ENCODE peak calls at places on chromosomes 3 and 15, in four cellular contexts. One of them, this sample, is unnamed.

GRCh38 chr15:82804575-82804949 is 1.3 kb downstream of the FSD2 start:
- DNase-seq in HCT116: no peak
- DNase-seq in SK-N-SH: no peak
- DNase-seq in HepG2: peak; percentile 7
- DNase-seq in this sample: no peak

GRCh38 chr15:64686130-64686735 is 89.2 kb downstream of the RBPMS2 start:
- DNase-seq in HCT116: peak; percentile 19
- DNase-seq in SK-N-SH: peak; percentile 65
- DNase-seq in HepG2: peak; percentile 45
- DNase-seq in this sample: peak; percentile 28

GRCh38 chr15:69080203-69080957 is 65.9 kb downstream of the NOX5 start:
- DNase-seq in HCT116: no peak
- DNase-seq in SK-N-SH: peak; percentile 48
- DNase-seq in HepG2: no peak
- DNase-seq in this sample: no peak

GRCh38 chr3:132231633-132232032 is 85.6 kb upstream of the ACP3 start:
- DNase-seq in HCT116: peak; percentile 22
- DNase-seq in SK-N-SH: no peak
- DNase-seq in HepG2: no peak
- DNase-seq in this sample: no peak

GRCh38 chr15:80834402-80834801 is 55.2 kb downstream of the CEMIP start:
- DNase-seq in HCT116: no peak
- DNase-seq in SK-N-SH: no peak
- DNase-seq in HepG2: no peak
- DNase-seq in this sample: no peak

GRCh38 chr3:39405687-39406367 is 693 bp upstream of the RPSA start:
- DNase-seq in HCT116: no peak
- DNase-seq in SK-N-SH: no peak
- DNase-seq in HepG2: no peak
- DNase-seq in this sample: no peak

GRCh38 chr3:54900954-54901591 is 26.8 kb downstream of the LRTM1 start:
- DNase-seq in HCT116: no peak
- DNase-seq in SK-N-SH: no peak
- DNase-seq in HepG2: no peak
- DNase-seq in this sample: no peak

GRCh38 chr3:127487196-127487595 is 103.3 kb downstream of the TPRA1 start:
- DNase-seq in HCT116: no peak
- DNase-seq in SK-N-SH: no peak
- DNase-seq in HepG2: no peak
- DNase-seq in this sample: no peak

GRCh38 chr3:119085070-119085439 is 50.4 kb upstream of the IGSF11 start:
- DNase-seq in HCT116: peak; percentile 3
- DNase-seq in SK-N-SH: no peak
- DNase-seq in HepG2: no peak
- DNase-seq in this sample: no peak

GRCh38 chr3:101077361-101078011 is 84.3 kb upstream of the ABI3BP start:
- DNase-seq in HCT116: no peak
- DNase-seq in SK-N-SH: no peak
- DNase-seq in HepG2: no peak
- DNase-seq in this sample: no peak

GRCh38 chr15:89808160-89808870 is 6.3 kb downstream of the ANPEP start:
- DNase-seq in HCT116: no peak
- DNase-seq in SK-N-SH: no peak
- DNase-seq in HepG2: no peak
- DNase-seq in this sample: no peak

GRCh38 chr3:168889666-168890065 is 773.8 kb downstream of the MECOM start:
- DNase-seq in HCT116: no peak
- DNase-seq in SK-N-SH: no peak
- DNase-seq in HepG2: peak; percentile 30
- DNase-seq in this sample: no peak

GRCh38 chr3:42043116-42043796 is 47.9 kb upstream of the TRAK1 start:
- DNase-seq in HCT116: no peak
- DNase-seq in SK-N-SH: peak; percentile 88
- DNase-seq in HepG2: peak; percentile 87
- DNase-seq in this sample: no peak

GRCh38 chr3:14900881-14901873 is 46.2 kb upstream of the NR2C2 start:
- DNase-seq in HCT116: no peak
- DNase-seq in SK-N-SH: no peak
- DNase-seq in HepG2: no peak
- DNase-seq in this sample: no peak

GRCh38 chr15:69523010-69524001 is 70.7 kb downstream of the RPLP1 start:
- DNase-seq in HCT116: peak; percentile 36
- DNase-seq in SK-N-SH: peak; percentile 76
- DNase-seq in HepG2: peak; percentile 38
- DNase-seq in this sample: peak; percentile 65

GRCh38 chr3:58274027-58274614 is 31.9 kb upstream of the RPP14 start:
- DNase-seq in HCT116: no peak
- DNase-seq in SK-N-SH: no peak
- DNase-seq in HepG2: no peak
- DNase-seq in this sample: no peak

GRCh38 chr15:63587527-63587926 is 9.7 kb upstream of the FBXL22 start:
- DNase-seq in HCT116: no peak
- DNase-seq in SK-N-SH: no peak
- DNase-seq in HepG2: no peak
- DNase-seq in this sample: no peak

GRCh38 chr3:174101244-174101643 is 703.7 kb downstream of the NLGN1 start:
- DNase-seq in HCT116: no peak
- DNase-seq in SK-N-SH: no peak
- DNase-seq in HepG2: no peak
- DNase-seq in this sample: no peak

GRCh38 chr3:165206454-165207266 is 10.5 kb upstream of the SLITRK3 start:
- DNase-seq in HCT116: peak; percentile 63
- DNase-seq in SK-N-SH: peak; percentile 68
- DNase-seq in HepG2: peak; percentile 64
- DNase-seq in this sample: peak; percentile 65

GRCh38 chr3:35393916-35394315 is 245.4 kb upstream of the ARPP21 start:
- DNase-seq in HCT116: no peak
- DNase-seq in SK-N-SH: peak; percentile 17
- DNase-seq in HepG2: no peak
- DNase-seq in this sample: no peak

GRCh38 chr15:64503197-64503596 is 42.8 kb downstream of the ZNF609 start:
- DNase-seq in HCT116: no peak
- DNase-seq in SK-N-SH: no peak
- DNase-seq in HepG2: no peak
- DNase-seq in this sample: no peak

DNA sequence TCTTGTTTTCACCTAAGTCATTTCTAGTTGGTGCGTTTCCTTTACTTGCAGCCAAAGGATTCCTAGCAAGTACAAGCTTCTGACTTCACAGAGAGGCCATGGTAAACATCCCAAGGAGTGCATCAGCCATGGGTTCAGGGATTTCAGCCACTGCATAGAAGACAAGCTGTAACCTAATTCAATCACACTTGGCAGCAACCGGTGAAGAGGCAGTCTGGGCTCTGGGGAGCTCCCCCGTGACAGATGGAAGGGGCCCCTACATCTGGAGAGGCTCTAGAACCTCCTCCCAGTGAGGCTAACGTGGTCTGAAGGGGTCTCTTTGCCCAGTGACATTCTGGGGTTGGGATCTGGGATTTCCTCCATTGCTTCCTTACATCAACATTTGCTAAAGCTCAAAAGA is 8.4 kb upstream of the SNRPA1 start:
- DNase-seq in HCT116: no peak
- DNase-seq in SK-N-SH: no peak
- DNase-seq in HepG2: no peak
- DNase-seq in this sample: no peak
- TF ChIP-seq SIN3A in HCT116: no peak
- TF ChIP-seq SIN3A in SK-N-SH: no peak
- TF ChIP-seq SIN3A in HepG2: no peak
- TF ChIP-seq SIN3A in this sample: no peak

DNA sequence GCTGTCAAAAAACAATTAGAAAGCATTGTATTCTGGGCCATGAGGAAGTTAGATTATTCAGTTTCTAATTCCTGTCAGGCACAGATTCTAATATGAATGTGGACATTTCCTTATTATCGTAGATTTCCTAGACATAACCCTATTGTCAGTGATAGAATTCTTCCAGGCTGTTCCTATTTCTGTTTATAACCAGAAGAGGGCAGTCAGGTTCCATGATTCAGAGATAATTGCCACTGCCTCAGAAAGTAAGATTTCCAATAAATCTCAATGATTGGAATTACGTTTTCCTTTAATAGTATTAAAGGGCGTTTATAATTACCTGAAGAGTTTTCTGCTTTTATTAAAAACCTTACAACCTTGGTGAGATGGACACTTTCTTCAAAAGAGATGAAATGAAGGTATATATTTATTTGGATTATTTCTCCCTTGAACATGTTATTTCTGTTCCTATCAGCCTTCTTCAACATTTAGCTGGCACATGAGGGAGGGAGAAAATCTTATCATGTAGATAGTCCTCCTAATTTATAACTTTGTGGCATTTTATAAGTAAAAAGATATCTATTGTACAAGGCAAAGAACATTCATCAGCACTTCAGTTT is 439.2 kb downstream of the MCTP2 start:
- DNase-seq in HCT116: peak; percentile 15
- DNase-seq in SK-N-SH: peak; percentile 57
- DNase-seq in HepG2: peak; percentile 39
- DNase-seq in this sample: peak; percentile 43
- TF ChIP-seq SIN3A in HCT116: no peak
- TF ChIP-seq SIN3A in SK-N-SH: no peak
- TF ChIP-seq SIN3A in HepG2: no peak
- TF ChIP-seq SIN3A in this sample: no peak

DNA sequence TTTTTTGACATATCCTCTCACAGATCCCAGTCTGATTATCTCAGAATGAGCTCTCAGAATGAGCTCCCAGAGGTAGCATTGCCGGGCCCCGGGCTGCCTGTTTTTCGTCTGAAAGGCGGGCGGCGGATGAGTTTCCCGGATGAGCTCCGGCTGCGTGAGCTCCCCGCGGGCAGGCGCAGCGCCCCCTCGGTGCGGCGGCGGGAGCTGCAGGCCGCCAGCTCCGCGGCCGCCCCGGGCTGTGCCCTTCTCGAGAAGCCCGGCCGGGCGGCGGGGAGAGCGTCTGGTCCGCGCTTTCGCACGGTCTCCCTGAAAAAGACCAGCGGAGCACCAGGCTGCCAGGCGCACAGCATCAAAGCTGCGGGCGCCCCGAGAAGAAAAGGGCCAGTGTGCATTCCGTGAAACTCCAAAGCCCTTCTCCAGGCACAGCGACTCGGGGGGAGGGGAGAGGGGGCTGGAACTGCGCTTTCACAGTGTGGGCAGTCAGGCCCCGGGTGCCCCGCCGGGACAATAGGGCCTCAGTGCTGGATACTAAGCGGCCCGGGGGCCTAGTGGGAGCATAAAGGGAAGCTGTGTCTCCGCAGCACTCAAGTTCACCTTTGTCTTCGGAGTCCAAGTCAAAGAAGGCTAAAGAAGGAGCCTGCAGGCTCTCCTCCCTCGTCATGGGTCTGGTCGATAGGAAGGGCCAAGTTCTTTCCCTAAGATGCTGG is 12.1 kb upstream of the SHC4 start:
- DNase-seq in HCT116: peak; percentile 51
- DNase-seq in SK-N-SH: peak; percentile 93
- DNase-seq in HepG2: peak; percentile 65
- DNase-seq in this sample: peak; percentile 89
- TF ChIP-seq SIN3A in HCT116: no peak
- TF ChIP-seq SIN3A in SK-N-SH: no peak
- TF ChIP-seq SIN3A in HepG2: no peak
- TF ChIP-seq SIN3A in this sample: no peak

DNA sequence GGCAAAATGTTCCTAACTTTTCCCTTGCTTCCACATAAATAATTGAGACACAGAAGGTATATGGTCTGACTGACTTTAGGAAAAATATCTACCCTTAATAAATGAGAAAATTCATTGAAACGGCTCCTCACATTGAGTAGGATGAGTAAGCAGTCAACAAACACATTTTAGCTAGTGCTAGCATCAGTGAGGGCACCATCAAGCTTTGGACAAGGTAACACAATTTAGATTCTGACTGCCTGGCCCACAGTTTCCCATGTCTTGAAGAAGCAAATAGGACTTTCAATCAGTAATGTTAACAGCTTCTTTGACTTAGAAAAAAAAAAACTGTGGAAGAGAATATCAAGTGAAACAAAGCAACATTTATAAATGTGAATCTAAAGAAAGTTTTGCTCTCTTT is 70.1 kb upstream of the MBNL1 start:
- DNase-seq in HCT116: no peak
- DNase-seq in SK-N-SH: no peak
- DNase-seq in HepG2: no peak
- DNase-seq in this sample: no peak
- TF ChIP-seq SIN3A in HCT116: no peak
- TF ChIP-seq SIN3A in SK-N-SH: no peak
- TF ChIP-seq SIN3A in HepG2: no peak
- TF ChIP-seq SIN3A in this sample: no peak

GRCh38 chr3:53045107-53045783 is 628 bp downstream of the SFMBT1 start:
- DNase-seq in HCT116: no peak
- DNase-seq in SK-N-SH: peak; percentile 92
- DNase-seq in HepG2: no peak
- DNase-seq in this sample: peak; percentile 80
- TF ChIP-seq SIN3A in HCT116: no peak
- TF ChIP-seq SIN3A in SK-N-SH: no peak
- TF ChIP-seq SIN3A in HepG2: no peak
- TF ChIP-seq SIN3A in this sample: no peak

GRCh38 chr3:172582712-172583111 is 59.5 kb upstream of the TNFSF10 start:
- DNase-seq in HCT116: no peak
- DNase-seq in SK-N-SH: no peak
- DNase-seq in HepG2: no peak
- DNase-seq in this sample: no peak
- TF ChIP-seq SIN3A in HCT116: no peak
- TF ChIP-seq SIN3A in SK-N-SH: no peak
- TF ChIP-seq SIN3A in HepG2: no peak
- TF ChIP-seq SIN3A in this sample: no peak

GRCh38 chr15:41981373-41982132 is 9.2 kb upstream of the EHD4 start:
- DNase-seq in HCT116: no peak
- DNase-seq in SK-N-SH: no peak
- DNase-seq in HepG2: no peak
- DNase-seq in this sample: peak; percentile 39

GRCh38 chr15:41980654-41981323 is 8.4 kb upstream of the EHD4 start:
- DNase-seq in HCT116: no peak
- DNase-seq in SK-N-SH: no peak
- DNase-seq in HepG2: no peak
- DNase-seq in this sample: no peak

GRCh38 chr15:41983221-41983620 is 10.9 kb upstream of the EHD4 start:
- DNase-seq in HCT116: no peak
- DNase-seq in SK-N-SH: no peak
- DNase-seq in HepG2: no peak
- DNase-seq in this sample: no peak

GRCh38 chr15:41983621-41984571 is 11.5 kb upstream of the EHD4 start:
- DNase-seq in HCT116: no peak
- DNase-seq in SK-N-SH: no peak
- DNase-seq in HepG2: no peak
- DNase-seq in this sample: no peak

GRCh38 chr15:41982133-41982930 is 10.0 kb upstream of the EHD4 start:
- DNase-seq in HCT116: no peak
- DNase-seq in SK-N-SH: no peak
- DNase-seq in HepG2: no peak
- DNase-seq in this sample: no peak
- TF ChIP-seq SIN3A in HCT116: no peak
- TF ChIP-seq SIN3A in SK-N-SH: no peak
- TF ChIP-seq SIN3A in HepG2: no peak
- TF ChIP-seq SIN3A in this sample: no peak

GRCh38 chr3:172367205-172368105 is 80.8 kb downstream of the GHSR start:
- DNase-seq in HCT116: no peak
- DNase-seq in SK-N-SH: peak; percentile 38
- DNase-seq in HepG2: no peak
- DNase-seq in this sample: peak; percentile 15
- TF ChIP-seq SIN3A in HCT116: no peak
- TF ChIP-seq SIN3A in SK-N-SH: no peak
- TF ChIP-seq SIN3A in HepG2: no peak
- TF ChIP-seq SIN3A in this sample: no peak

GRCh38 chr15:67823371-67824156 is 1.7 kb upstream of the SKOR1 start:
- DNase-seq in HCT116: no peak
- DNase-seq in SK-N-SH: peak; percentile 84
- DNase-seq in HepG2: no peak
- DNase-seq in this sample: no peak
- TF ChIP-seq SIN3A in HCT116: no peak
- TF ChIP-seq SIN3A in SK-N-SH: no peak
- TF ChIP-seq SIN3A in HepG2: no peak
- TF ChIP-seq SIN3A in this sample: no peak

GRCh38 chr15:67433495-67434099 is 87.3 kb upstream of the C15orf61 start:
- DNase-seq in HCT116: peak; percentile 27
- DNase-seq in SK-N-SH: peak; percentile 63
- DNase-seq in HepG2: peak; percentile 24
- DNase-seq in this sample: peak; percentile 60
- TF ChIP-seq SIN3A in HCT116: no peak
- TF ChIP-seq SIN3A in SK-N-SH: no peak
- TF ChIP-seq SIN3A in HepG2: no peak
- TF ChIP-seq SIN3A in this sample: no peak

This sample was measured in K562.